ENCODE peak calls at places on chromosomes 4 and X, in four cellular contexts. U is left ventricle myocardium inferior, I is brain microvascular endothelial cell, Y is left lung. H is an unnamed sample.

GRCh38 chr4:184688447-184688846 is 38.9 kb downstream of the PRIMPOL start:
- DNase-seq in U (no peak), I (peak; percentile 92), Y (no peak), H (no peak)

GRCh38 chr4:26034849-26035248 is 120.8 kb downstream of the SMIM20 start:
- DNase-seq in U (no peak), I (no peak), Y (no peak), H (no peak)

GRCh38 chrX:78822157-78822683 is 74.7 kb downstream of the LPAR4 start:
- DNase-seq in U (no peak), I (no peak), Y (no peak), H (no peak)

GRCh38 chr4:7539659-7540058 is 104.9 kb upstream of the PSAPL1 start:
- DNase-seq in U (no peak), I (peak; percentile 0), Y (no peak), H (no peak)

GRCh38 chrX:140509468-140510305 is 4.8 kb upstream of the SOX3 start:
- DNase-seq in U (no peak), I (no peak), Y (no peak), H (no peak)

GRCh38 chrX:24190500-24191156 is 41.1 kb downstream of the ZFX start:
- DNase-seq in U (no peak), I (no peak), Y (no peak), H (no peak)

GRCh38 chr4:128542047-128542446 is 254.4 kb upstream of the PGRMC2 start:
- DNase-seq in U (no peak), I (no peak), Y (no peak), H (no peak)

GRCh38 chr4:118954246-118954645 is 65.6 kb downstream of the SYNPO2 start:
- DNase-seq in U (no peak), I (no peak), Y (no peak), H (no peak)

GRCh38 chr4:61545902-61546498 is 345.9 kb downstream of the ADGRL3 start:
- DNase-seq in U (no peak), I (no peak), Y (no peak), H (no peak)

GRCh38 chrX:129188223-129188622 is 335.1 kb downstream of the SMARCA1 start:
- DNase-seq in U (no peak), I (no peak), Y (no peak), H (no peak)

GRCh38 chr4:188383180-188383579 is 243.9 kb downstream of the TRIML1 start:
- DNase-seq in U (no peak), I (no peak), Y (no peak), H (no peak)

GRCh38 chr4:176034498-176034897 is 31.1 kb upstream of the WDR17 start:
- DNase-seq in U (no peak), I (no peak), Y (no peak), H (no peak)

GRCh38 chrX:20382082-20382481 is 115.4 kb upstream of the RPS6KA3 start:
- DNase-seq in U (no peak), I (no peak), Y (no peak), H (no peak)

GRCh38 chr4:184825394-184826314 is at the start of gene ACSL1:
- DNase-seq in U (peak; percentile 87), I (peak; percentile 38), Y (peak; percentile 88), H (peak; percentile 91)

GRCh38 chrX:130994671-130995070 is 63.5 kb upstream of the ARHGAP36 start:
- DNase-seq in U (no peak), I (peak; percentile 20), Y (no peak), H (no peak)
- TF ChIP-seq CTCF in U (peak; percentile 30), I (peak; percentile 56), Y (peak; percentile 19), H (peak; percentile 64)

GRCh38 chr4:150216725-150217124 is 138.5 kb downstream of the DCLK2 start:
- DNase-seq in U (no peak), I (no peak), Y (no peak), H (no peak)

GRCh38 chr4:150217804-150218203 is 139.6 kb downstream of the DCLK2 start:
- DNase-seq in U (no peak), I (no peak), Y (no peak), H (no peak)

GRCh38 chr4:150215601-150216000 is 137.4 kb downstream of the DCLK2 start:
- DNase-seq in U (no peak), I (no peak), Y (no peak), H (no peak)

GRCh38 chr4:150218447-150218846 is 140.2 kb downstream of the DCLK2 start:
- DNase-seq in U (no peak), I (no peak), Y (no peak), H (no peak)

GRCh38 chr4:150217192-150217591 is 138.9 kb downstream of the DCLK2 start:
- DNase-seq in U (no peak), I (peak; percentile 37), Y (no peak), H (no peak)
- TF ChIP-seq CTCF in U (peak; percentile 42), I (peak; percentile 68), Y (no peak), H (peak; percentile 66)

GRCh38 chr4:41991916-41992767 is 1.8 kb downstream of the SLC30A9 start:
- DNase-seq in U (no peak), I (no peak), Y (no peak), H (no peak)

GRCh38 chr4:41990383-41991111 is at the start of gene SLC30A9:
- DNase-seq in U (peak; percentile 95), I (peak; percentile 92), Y (peak; percentile 97), H (peak; percentile 95)

GRCh38 chr4:41998019-41998418 is 7.7 kb downstream of the SLC30A9 start:
- DNase-seq in U (no peak), I (no peak), Y (no peak), H (no peak)

GRCh38 chr4:41992967-41993857 is 2.9 kb downstream of the SLC30A9 start:
- DNase-seq in U (no peak), I (no peak), Y (no peak), H (no peak)

GRCh38 chr4:41994461-41994860 is 4.1 kb downstream of the SLC30A9 start:
- DNase-seq in U (no peak), I (no peak), Y (no peak), H (no peak)
- TF ChIP-seq CTCF in U (no peak), I (no peak), Y (no peak), H (peak; percentile 6)

GRCh38 chr4:67198757-67199156 is 346.5 kb downstream of the CENPC start:
- DNase-seq in U (no peak), I (peak; percentile 35), Y (no peak), H (no peak)
- TF ChIP-seq CTCF in U (peak; percentile 40), I (no peak), Y (no peak), H (peak; percentile 66)

DNA sequence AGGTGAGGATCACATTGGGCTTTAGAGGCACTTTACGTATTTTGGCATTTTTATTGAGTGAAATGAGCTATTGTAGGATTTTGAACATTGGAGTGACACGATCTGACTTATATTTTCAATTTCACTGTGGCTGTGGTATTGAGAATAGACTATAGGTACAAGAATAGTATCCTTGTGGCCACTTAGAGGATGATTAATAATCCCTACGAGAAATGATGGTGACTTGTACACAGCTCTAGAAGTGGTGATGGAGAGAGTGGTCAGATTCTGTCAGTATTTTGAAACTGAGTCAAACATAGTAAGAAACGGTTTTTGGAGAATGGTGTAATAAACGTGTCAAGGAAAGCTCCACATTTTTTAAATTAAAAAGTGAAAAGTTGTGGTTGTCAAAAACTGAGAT is 494.7 kb downstream of the EPHA5 start:
- DNase-seq in U (no peak), I (no peak), Y (no peak), H (no peak)
- TF ChIP-seq CTCF in U (no peak), I (no peak), Y (no peak), H (no peak)